ENCODE peak calls at places on chromosomes 13 and 19, in ten cellular contexts. F is fibroblast of lung, M is A549, E is trophoblast cell, R is hepatocyte, H is SK-N-SH, D is neuronal stem cell, Q is H1, G is IMR-90, K is osteoblast. O is an unnamed sample.
A peak's percentile ranks its signal among the peaks of the same experiment; 100 is the strongest.

GRCh38 chr19:30790048-30790680 is 418.0 kb downstream of the ZNF536 start:
- DNase-seq in M (no peak), G (no peak), F (no peak), E (no peak), Q (no peak), H (no peak), K (no peak), R (no peak), D (no peak), O (no peak)

GRCh38 chr13:114025432-114026127 is 51.7 kb upstream of the C13orf46 start:
- DNase-seq in G (peak; percentile 78), F (peak; percentile 88), K (no peak), M (no peak), E (no peak), Q (no peak), R (no peak), H (peak; percentile 85), D (no peak), O (no peak)

GRCh38 chr19:2716722-2717637 is 4.2 kb downstream of the DIRAS1 start:
- DNase-seq in Q (no peak), K (peak; percentile 86), H (peak; percentile 28), F (no peak), D (no peak), R (no peak), G (no peak), E (no peak), M (no peak), O (no peak)

GRCh38 chr13:33284916-33285315 is 639 bp downstream of the STARD13 start:
- DNase-seq in D (no peak), K (no peak), Q (no peak), H (no peak), M (no peak), R (peak; percentile 23), F (no peak), G (no peak), E (peak; percentile 65), O (no peak)

GRCh38 chr19:35261356-35262100 is 7.2 kb upstream of the USF2 start:
- DNase-seq in R (no peak), H (no peak), M (no peak), G (no peak), F (no peak), K (peak; percentile 53), Q (no peak), E (no peak), D (no peak), O (no peak)

GRCh38 chr13:46097015-46097414 is 7.8 kb downstream of the CPB2 start:
- DNase-seq in F (no peak), K (no peak), G (no peak), H (no peak), M (peak; percentile 11), Q (no peak), E (no peak), R (no peak), D (no peak), O (no peak)

GRCh38 chr13:104143760-104144406 is 1077.7 kb upstream of the SLC10A2 start:
- DNase-seq in Q (peak; percentile 45), F (no peak), G (no peak), H (no peak), K (no peak), E (no peak), R (no peak), D (no peak), M (no peak), O (no peak)

GRCh38 chr13:114152285-114152645 is 19.8 kb upstream of the RASA3 start:
- DNase-seq in F (no peak), G (no peak), E (no peak), R (peak; percentile 1), H (no peak), K (peak; percentile 43), Q (no peak), M (no peak), D (no peak), O (no peak)

DNA sequence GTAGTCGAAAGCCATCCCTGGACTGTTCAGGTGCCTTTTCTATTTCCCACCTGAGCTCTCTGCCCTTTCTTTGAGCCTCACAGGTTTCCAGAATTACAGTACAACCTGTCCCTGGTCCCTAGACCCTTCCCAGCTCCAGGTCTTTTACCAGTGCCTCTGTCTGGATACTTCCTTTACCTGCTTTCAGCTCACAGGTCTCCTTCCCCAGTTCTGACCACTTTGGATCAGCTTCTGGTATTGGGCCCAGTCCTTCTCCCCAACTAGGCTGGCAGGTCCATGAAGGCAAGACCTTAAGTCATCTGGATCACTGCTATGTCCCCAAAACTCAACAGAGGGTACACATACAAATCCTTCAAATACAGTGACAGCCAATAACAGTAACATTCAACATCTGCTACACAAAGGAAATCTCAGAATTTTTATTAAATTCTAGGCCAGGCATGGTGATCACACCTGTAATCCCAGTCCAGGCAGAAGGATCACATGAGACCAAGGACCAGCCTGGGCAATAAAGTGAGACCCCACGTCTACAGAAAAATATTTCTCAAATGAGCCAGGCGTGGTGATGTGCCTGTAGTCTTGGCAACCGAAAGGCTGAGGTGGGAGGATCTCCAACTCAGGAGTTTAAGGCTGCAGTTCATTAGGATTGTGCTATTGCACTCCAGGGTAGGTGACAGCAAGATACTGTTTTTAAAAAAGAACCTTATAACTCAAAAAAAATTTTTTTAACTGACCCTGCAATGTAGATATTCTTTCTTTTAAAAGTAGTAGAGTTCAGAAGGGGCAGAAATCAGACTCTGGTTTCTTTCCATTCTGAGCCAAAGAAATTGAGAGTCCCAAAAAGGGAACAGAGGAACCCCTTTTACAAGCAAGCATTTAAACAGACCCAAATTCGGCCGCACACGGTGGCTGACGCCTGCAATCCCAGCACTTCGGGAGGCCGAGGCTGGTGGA is 1.3 kb downstream of the RPS16 start:
- DNase-seq in Q (no peak), G (no peak), R (no peak), D (no peak), H (no peak), M (peak; percentile 38), F (no peak), E (no peak), K (peak; percentile 61), O (no peak)
- H3K27ac ChIP-seq in Q (peak overlapping the region; percentile 36), G (no peak overlapping the region), R (peak overlapping the region; percentile 89), D (no peak overlapping the region), H (peak overlapping the region; percentile 92), M (peak overlapping the region; percentile 95), F (peak overlapping the region; percentile 93), E (no peak overlapping the region), K (peak overlapping the region; percentile 96), O (peak overlapping the region; percentile 93)

DNA sequence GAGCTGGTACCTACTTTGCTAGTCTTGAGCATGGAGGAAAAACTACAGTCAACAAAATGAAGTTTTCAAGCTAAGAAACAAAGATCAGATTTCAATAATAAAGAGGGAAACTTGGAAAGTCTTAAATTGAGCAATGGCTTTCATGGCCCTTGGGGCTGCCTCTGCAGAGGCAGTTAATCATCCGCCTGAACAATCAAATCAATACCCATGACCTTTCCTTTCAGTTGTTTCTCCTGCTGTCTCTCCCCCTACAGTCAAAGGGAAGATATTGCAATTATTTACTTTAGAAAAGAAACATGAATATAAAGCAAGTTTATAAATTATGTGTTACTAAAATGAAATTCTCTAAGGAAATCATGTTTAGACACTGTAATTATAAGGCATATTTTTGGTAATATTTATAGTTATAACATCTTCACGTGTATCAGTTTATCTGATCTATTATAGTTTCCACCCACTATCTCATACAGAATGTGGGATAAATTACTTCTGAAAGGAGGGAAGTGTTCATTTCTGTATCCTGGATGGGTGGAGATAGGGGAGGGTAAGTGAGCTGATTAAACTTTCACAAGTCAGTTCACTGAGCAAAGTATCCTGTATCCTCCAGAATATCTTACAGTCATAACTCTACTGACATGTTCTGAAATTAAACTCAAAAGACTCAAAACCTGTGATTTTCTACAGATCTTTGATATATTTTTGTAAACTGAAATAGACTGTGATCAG is 72.4 kb upstream of the TSC22D1 start:
- DNase-seq in F (no peak), G (no peak), H (peak; percentile 29), K (peak; percentile 68), E (no peak), D (no peak), R (peak; percentile 16), Q (no peak), M (no peak), O (no peak)
- H3K4me2 ChIP-seq in F (no peak overlapping the region), G (no peak overlapping the region), H (no peak overlapping the region), K (no peak overlapping the region), E (no peak overlapping the region), D (no peak overlapping the region), R (no peak overlapping the region), Q (peak overlapping the region; percentile 40), M (no peak overlapping the region), O (no peak overlapping the region)

GRCh38 chr19:41861098-41861768 is 1.2 kb downstream of the RPS19 start:
- DNase-seq in Q (no peak), K (no peak), D (no peak), E (no peak), R (no peak), M (no peak), F (no peak), H (no peak), G (no peak), O (no peak)

GRCh38 chr19:41864374-41864773 is 4.3 kb downstream of the RPS19 start:
- DNase-seq in M (no peak), E (no peak), K (no peak), D (no peak), H (no peak), R (no peak), Q (no peak), G (no peak), F (no peak), O (no peak)

GRCh38 chr19:41861846-41862245 is 1.8 kb downstream of the RPS19 start:
- DNase-seq in K (peak; percentile 77), G (no peak), D (no peak), E (no peak), M (no peak), Q (no peak), R (no peak), H (no peak), F (no peak), O (no peak)

GRCh38 chr19:41863209-41863931 is 3.3 kb downstream of the RPS19 start:
- DNase-seq in G (no peak), H (no peak), F (no peak), D (no peak), E (no peak), R (no peak), Q (no peak), K (no peak), M (no peak), O (no peak)

GRCh38 chr19:41862445-41862986 is 2.5 kb downstream of the RPS19 start:
- DNase-seq in M (no peak), D (no peak), R (no peak), E (no peak), G (no peak), H (no peak), Q (no peak), K (peak; percentile 76), F (no peak), O (peak; percentile 37)
- H3K4me3 ChIP-seq in M (peak overlapping the region; percentile 89), D (peak overlapping the region; percentile 36), R (no peak overlapping the region), E (no peak overlapping the region), G (no peak overlapping the region), H (peak overlapping the region; percentile 93), Q (peak overlapping the region; percentile 81), K (peak overlapping the region; percentile 24), F (no peak overlapping the region), O (no peak overlapping the region)

GRCh38 chr13:111211789-111212516 is 96.8 kb downstream of the ARHGEF7 start:
- DNase-seq in H (no peak), F (no peak), R (no peak), G (peak; percentile 33), D (no peak), M (no peak), K (no peak), Q (no peak), E (peak; percentile 65), O (no peak)

GRCh38 chr13:111210945-111211469 is 95.9 kb downstream of the ARHGEF7 start:
- DNase-seq in E (no peak), F (no peak), H (no peak), Q (no peak), G (no peak), K (no peak), R (no peak), D (no peak), M (no peak), O (no peak)

GRCh38 chr13:111210082-111210481 is 95.0 kb downstream of the ARHGEF7 start:
- DNase-seq in K (peak; percentile 85), Q (no peak), M (no peak), G (no peak), R (no peak), E (no peak), H (no peak), D (no peak), F (no peak), O (no peak)

GRCh38 chr13:111210488-111210887 is 95.4 kb downstream of the ARHGEF7 start:
- DNase-seq in E (no peak), G (peak; percentile 91), F (peak; percentile 93), R (peak; percentile 51), M (no peak), H (no peak), K (peak; percentile 95), D (no peak), Q (no peak), O (no peak)

DNA sequence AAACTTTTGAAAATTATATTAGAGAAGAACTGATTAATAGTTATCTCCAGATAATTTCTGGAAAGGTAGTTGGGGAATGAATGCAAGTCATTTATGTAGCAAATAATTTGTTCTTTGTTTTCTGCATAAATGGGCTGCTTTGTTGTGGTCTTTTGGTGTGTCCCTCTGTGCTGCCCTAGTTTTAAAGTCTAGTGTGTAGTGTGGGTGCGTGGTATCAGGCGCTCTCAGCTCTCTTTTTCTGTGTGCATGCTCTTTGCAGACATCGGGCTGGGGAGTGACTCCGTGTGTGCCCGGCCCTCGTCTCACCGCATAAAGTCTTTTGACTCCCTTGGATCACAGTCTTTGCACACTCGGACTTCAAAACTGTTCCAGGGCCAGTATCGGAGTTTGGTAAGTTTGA is 94.5 kb downstream of the ARHGEF7 start:
- DNase-seq in Q (no peak), D (no peak), G (no peak), R (no peak), M (no peak), E (no peak), F (no peak), K (no peak), H (no peak), O (no peak)
- H3K27ac ChIP-seq in Q (no peak overlapping the region), D (peak overlapping the region; percentile 74), G (peak overlapping the region; percentile 49), R (peak overlapping the region; percentile 41), M (no peak overlapping the region), E (no peak overlapping the region), F (peak overlapping the region; percentile 77), K (peak overlapping the region; percentile 83), H (peak overlapping the region; percentile 71), O (peak overlapping the region; percentile 9)